ENCODE peak calls at places on chromosomes 3 and 15, in nine cellular contexts. W is ACHN; C is DMS79 treated with DMSO at 0.1 percent for 48 hours; T is MCF 10A; I is activated CD4-positive, alpha-beta T cell treated with anti-CD3 and anti-CD28 coated beads, Interleukin-2, amount 50 U/mL, for 48 hours; Q is activated gamma-delta T cell treated with Interleukin-2 at 50 U/mL for 16 hours; R is G401; B is nucleus accumbens; D is T-cell. G is an unnamed sample.

GRCh38 chr3:129001817-129002572 is 891 bp downstream of the EFCC1 start:
- DNase-seq in B (no peak), C (no peak), D (no peak), I (peak; percentile 50), Q (no peak), R (no peak), T (no peak), W (no peak), G (no peak)

GRCh38 chr3:182138388-182138787 is 426.7 kb downstream of the SOX2 start:
- DNase-seq in I (no peak), R (no peak), T (no peak), C (no peak), B (no peak), Q (no peak), W (no peak), D (no peak), G (no peak)

GRCh38 chr15:28889346-28889745 is 3.6 kb downstream of the APBA2 start:
- DNase-seq in W (no peak), R (peak; percentile 82), I (no peak), D (no peak), C (no peak), T (no peak), Q (no peak), B (no peak), G (no peak)

GRCh38 chr15:22806156-22806555 is 19.7 kb downstream of the NIPA1 start:
- DNase-seq in Q (no peak), W (no peak), B (peak; percentile 23), C (no peak), D (no peak), I (no peak), T (no peak), R (no peak), G (no peak)

GRCh38 chr3:38017445-38018295 is 11.8 kb downstream of the PLCD1 start:
- DNase-seq in T (no peak), R (no peak), B (no peak), W (no peak), Q (no peak), D (no peak), C (no peak), I (no peak), G (no peak)

GRCh38 chr15:85048430-85048829 is 66.8 kb downstream of the PDE8A start:
- DNase-seq in C (no peak), Q (no peak), B (no peak), R (no peak), D (no peak), T (no peak), I (no peak), W (no peak), G (no peak)

GRCh38 chr3:192817053-192817452 is 89.7 kb upstream of the FGF12 start:
- DNase-seq in D (no peak), W (peak; percentile 22), I (no peak), Q (no peak), R (no peak), B (no peak), T (no peak), C (no peak), G (no peak)

GRCh38 chr3:126527006-126527405 is 3.1 kb downstream of the CHST13 start:
- DNase-seq in R (no peak), B (no peak), I (no peak), T (no peak), D (no peak), W (no peak), Q (no peak), C (no peak), G (no peak)

GRCh38 chr3:126537116-126537729 is 13.3 kb downstream of the CHST13 start:
- DNase-seq in B (no peak), D (no peak), W (no peak), C (no peak), I (no peak), Q (no peak), T (no peak), R (no peak), G (peak; percentile 40)

GRCh38 chr15:34584321-34584668 is 844 bp upstream of the GOLGA8B start:
- DNase-seq in B (no peak), W (peak; percentile 9), R (no peak), C (no peak), T (no peak), D (no peak), Q (no peak), I (peak; percentile 27), G (no peak)

GRCh38 chr15:78347586-78348543 is 7.7 kb downstream of the CRABP1 start:
- DNase-seq in R (no peak), Q (no peak), D (no peak), B (no peak), T (no peak), I (no peak), W (no peak), C (no peak), G (peak; percentile 23)

GRCh38 chr15:56913670-56914069 is 4.8 kb upstream of the TCF12 start:
- DNase-seq in D (no peak), Q (no peak), R (no peak), C (no peak), T (no peak), W (no peak), I (no peak), B (no peak), G (no peak)

GRCh38 chr15:38514601-38515000 is 50.0 kb downstream of the RASGRP1 start:
- DNase-seq in R (peak; percentile 93), C (no peak), T (no peak), B (no peak), Q (no peak), D (no peak), W (no peak), I (no peak), G (no peak)

GRCh38 chr3:174199696-174200095 is 659.4 kb upstream of the NAALADL2 start:
- DNase-seq in D (no peak), R (no peak), Q (no peak), I (no peak), B (no peak), W (no peak), T (no peak), C (no peak), G (no peak)

GRCh38 chr15:31498756-31499155 is 172.1 kb downstream of the KLF13 start:
- DNase-seq in C (no peak), W (no peak), R (no peak), D (no peak), B (no peak), I (no peak), Q (no peak), T (no peak), G (no peak)

GRCh38 chr15:63672775-63673174 is 75.6 kb downstream of the FBXL22 start:
- DNase-seq in W (no peak), R (no peak), T (no peak), Q (no peak), I (no peak), D (no peak), B (no peak), C (no peak), G (no peak)